ENCODE peak calls at places on chromosomes 7 and 10, in nine cellular contexts. K is vagina; D is AG04449; L is foreskin fibroblast; R is CD8-positive, alpha-beta T cell; A is CD4-positive, CD25-positive, alpha-beta regulatory T cell; Y is dorsolateral prefrontal cortex; S is uterus; T is fibroblast of mammary gland. Q is an unnamed sample.
A peak's percentile ranks its signal among the peaks of the same experiment; 100 is the strongest.

GRCh38 chr7:674454-675410 is 51.8 kb upstream of the DNAAF5 start:
- DNase-seq in Y (no peak), D (no peak), T (no peak), S (no peak), R (no peak), A (no peak), K (no peak), L (no peak), Q (no peak)

GRCh38 chr7:28539289-28539981 is 127.1 kb downstream of the CREB5 start:
- DNase-seq in L (no peak), S (no peak), A (no peak), D (no peak), K (no peak), T (no peak), R (no peak), Y (no peak), Q (no peak)

GRCh38 chr10:132832186-132832983 is 46.4 kb upstream of the NKX6-2 start:
- DNase-seq in Y (peak; percentile 33), R (no peak), D (no peak), S (no peak), T (no peak), K (no peak), L (no peak), A (no peak), Q (peak; percentile 25)

GRCh38 chr7:114414151-114415053 is at the start of gene FOXP2:
- DNase-seq in K (no peak), R (no peak), A (no peak), D (no peak), L (peak; percentile 56), T (peak; percentile 44), S (no peak), Y (no peak), Q (no peak)

GRCh38 chr7:47581821-47582747 is at the start of gene TNS3:
- DNase-seq in T (no peak), R (no peak), Y (peak; percentile 51), D (no peak), K (no peak), L (peak; percentile 84), S (peak; percentile 61), A (no peak), Q (peak; percentile 93)

GRCh38 chr10:21699575-21699974 is 165.5 kb downstream of the MLLT10 start:
- DNase-seq in R (no peak), L (no peak), K (no peak), T (no peak), D (no peak), S (no peak), Y (no peak), A (no peak), Q (no peak)

GRCh38 chr7:6385110-6385792 is 62.5 kb downstream of the DAGLB start:
- DNase-seq in R (no peak), L (peak; percentile 89), Y (no peak), S (no peak), T (peak; percentile 95), D (peak; percentile 88), A (no peak), K (no peak), Q (no peak)

GRCh38 chr7:117666019-117666418 is 186.2 kb downstream of the CFTR start:
- DNase-seq in T (peak; percentile 47), A (no peak), Y (no peak), K (no peak), R (no peak), L (peak; percentile 12), S (no peak), D (no peak), Q (no peak)

GRCh38 chr7:113087278-113087998 is 811 bp upstream of the GPR85 start:
- DNase-seq in D (peak; percentile 71), S (no peak), A (peak; percentile 22), T (peak; percentile 96), L (peak; percentile 93), R (no peak), K (no peak), Y (no peak), Q (no peak)

GRCh38 chr7:140036224-140036651 is 26.5 kb downstream of the PARP12 start:
- DNase-seq in A (peak; percentile 24), S (no peak), D (no peak), R (no peak), K (no peak), L (no peak), T (peak; percentile 23), Y (no peak), Q (no peak)

GRCh38 chr10:122981066-122981464 is 864 bp downstream of the PSTK start:
- DNase-seq in Y (no peak), S (no peak), T (peak; percentile 73), L (peak; percentile 71), K (no peak), R (no peak), A (peak; percentile 38), D (peak; percentile 4), Q (no peak)
- H3K4me3 ChIP-seq in Y (peak overlapping the region; percentile 92), S (peak overlapping the region; percentile 79), T (peak overlapping the region; percentile 76), L (peak overlapping the region; percentile 70), K (peak overlapping the region; percentile 76), R (peak overlapping the region; percentile 53), A (peak overlapping the region; percentile 85), D (peak overlapping the region; percentile 92), Q (peak overlapping the region; percentile 90)

DNA sequence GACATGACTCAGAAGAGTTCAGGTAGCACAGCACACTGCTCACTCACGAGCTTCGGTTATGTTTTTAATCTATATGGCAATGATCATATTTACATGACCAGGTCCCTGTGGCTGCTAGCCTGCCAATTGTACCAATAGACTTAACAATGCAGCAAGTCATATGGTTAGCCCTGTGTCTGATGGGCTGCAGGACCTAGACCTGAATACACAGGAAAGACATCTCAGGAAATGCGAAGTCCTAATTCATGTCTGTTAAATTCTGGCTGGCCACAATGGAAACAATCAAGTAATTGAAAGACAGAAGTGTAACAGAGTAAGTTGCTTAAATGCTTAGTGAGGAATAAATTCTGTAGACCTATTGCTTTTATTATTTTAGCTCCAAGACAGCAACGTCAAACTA is 112.4 kb upstream of the FZD8 start:
- DNase-seq in R (no peak), T (no peak), D (no peak), A (no peak), K (no peak), Y (no peak), L (no peak), S (no peak), Q (no peak)
- H3K4me3 ChIP-seq in R (no peak overlapping the region), T (no peak overlapping the region), D (no peak overlapping the region), A (no peak overlapping the region), K (no peak overlapping the region), Y (no peak overlapping the region), L (no peak overlapping the region), S (no peak overlapping the region), Q (no peak overlapping the region)

GRCh38 chr7:74026406-74027123 is 1.4 kb upstream of the ELN start:
- DNase-seq in R (peak; percentile 48), K (no peak), S (peak; percentile 89), Y (peak; percentile 89), T (peak; percentile 44), L (peak; percentile 81), D (no peak), A (peak; percentile 30), Q (peak; percentile 93)

GRCh38 chr7:74027683-74028320 is at the start of gene ELN:
- DNase-seq in K (peak; percentile 95), R (no peak), L (peak; percentile 49), T (peak; percentile 30), A (no peak), S (peak; percentile 95), D (no peak), Y (peak; percentile 74), Q (peak; percentile 90)

GRCh38 chr7:74028321-74028812 is 394 bp downstream of the ELN start:
- DNase-seq in S (no peak), L (no peak), Y (no peak), R (no peak), K (no peak), D (no peak), T (no peak), A (no peak), Q (no peak)

GRCh38 chr7:74025745-74026144 is 2.2 kb upstream of the ELN start:
- DNase-seq in S (no peak), D (no peak), Y (no peak), A (no peak), L (no peak), K (no peak), T (no peak), R (no peak), Q (no peak)

DNA sequence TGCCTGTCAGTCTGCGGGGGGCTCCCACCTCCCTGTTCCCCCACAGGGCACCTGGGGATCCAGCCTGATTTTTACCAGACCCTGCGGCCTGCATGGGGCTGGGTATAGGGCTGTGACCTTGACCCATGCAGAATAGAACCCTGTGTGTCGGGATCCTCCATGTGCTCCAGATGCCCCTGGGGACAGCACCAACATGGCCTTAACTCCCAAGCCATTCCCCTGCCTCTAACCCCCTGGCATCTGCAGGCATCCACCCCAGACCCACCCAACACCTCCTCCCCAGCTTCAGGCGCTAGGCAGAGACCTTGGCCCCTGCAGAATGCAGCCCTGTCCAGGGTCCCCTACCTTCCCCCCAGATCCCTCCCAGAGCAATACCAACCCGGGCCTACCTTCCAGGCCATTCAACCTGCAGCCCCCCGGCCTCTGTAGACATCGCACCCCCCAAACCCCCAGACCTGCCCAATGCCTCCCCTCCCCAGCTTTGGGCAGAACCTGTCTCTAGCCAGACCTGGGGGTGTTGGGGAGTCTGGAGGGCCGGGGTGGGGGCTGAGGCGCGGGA is 770 bp upstream of the ELN start:
- DNase-seq in T (no peak), L (no peak), D (no peak), K (no peak), A (no peak), S (no peak), Y (no peak), R (no peak), Q (no peak)
- H3K4me3 ChIP-seq in T (no peak overlapping the region), L (no peak overlapping the region), D (no peak overlapping the region), K (peak overlapping the region; percentile 55), A (no peak overlapping the region), S (peak overlapping the region; percentile 82), Y (peak overlapping the region; percentile 58), R (no peak overlapping the region), Q (no peak overlapping the region)

DNA sequence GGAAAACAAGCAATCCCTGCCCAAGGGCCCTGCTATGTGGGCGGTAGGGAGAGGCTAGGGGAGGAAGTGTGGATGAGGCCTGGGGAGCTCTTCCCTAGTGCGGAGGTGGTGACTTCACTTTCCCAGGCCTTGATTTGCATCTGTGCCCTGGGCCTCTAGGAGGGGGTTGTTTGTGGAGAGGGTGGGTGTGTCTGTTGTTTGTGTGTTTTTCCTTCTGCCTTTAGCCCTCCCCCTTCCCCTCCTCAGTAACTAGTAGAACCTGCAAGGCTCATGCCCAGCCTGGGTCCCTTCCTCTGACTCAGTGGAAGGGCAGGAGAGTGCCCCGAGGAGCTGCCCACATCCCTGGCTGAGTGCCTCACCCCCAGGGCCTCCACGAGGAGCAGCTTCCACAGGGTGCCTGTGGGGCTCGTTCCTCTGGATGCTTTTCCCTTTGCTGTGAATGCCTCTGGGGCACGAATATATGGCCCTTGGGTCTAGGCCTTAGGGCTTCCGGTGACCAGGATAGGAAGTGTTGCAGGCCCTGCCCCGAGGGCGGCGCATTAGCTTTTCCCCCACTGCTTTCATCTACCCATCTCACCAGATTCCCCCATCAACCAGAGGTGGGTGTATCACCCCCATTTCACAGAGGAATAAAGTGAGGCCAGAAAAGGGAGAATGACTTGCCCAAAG is 89.4 kb upstream of the DUSP5 start:
- DNase-seq in D (no peak), L (peak; percentile 78), R (no peak), T (peak; percentile 66), K (no peak), Y (no peak), S (no peak), A (no peak), Q (no peak)
- H3K4me3 ChIP-seq in D (no peak overlapping the region), L (no peak overlapping the region), R (no peak overlapping the region), T (no peak overlapping the region), K (no peak overlapping the region), Y (no peak overlapping the region), S (no peak overlapping the region), A (no peak overlapping the region), Q (no peak overlapping the region)

Q was measured in upper lobe of left lung.